ENCODE peak calls at places on chromosomes 4 and X, in eight cellular contexts. P is D341Med; X is iris pigment epithelial cell; N is astrocyte of the spinal cord; T is activated gamma-delta T cell treated with anti-CD3 and anti-CD28 coated beads, Interleukin-2, amount 50 U/mL, for 16 hours; Z is stimulated activated CD4-positive, alpha-beta T cell treated with anti-CD3 and anti-CD28 coated beads, Interleukin-2, amount 100 ng/mL, for 4 hours; L is neural crest cell; W is GM20000. J is an unnamed sample.

GRCh38 chr4:37648084-37648817 is 37.9 kb downstream of the RELL1 start:
- DNase-seq in Z (no peak), X (peak), N (peak), T (no peak), L (no peak), P (no peak), W (no peak), J (peak)

GRCh38 chr4:189497996-189498395 is 442.7 kb upstream of the FRG1 start:
- DNase-seq in P (no peak), X (no peak), W (no peak), Z (no peak), N (no peak), T (no peak), L (no peak), J (no peak)

GRCh38 chr4:87622303-87622702 is 14.0 kb downstream of the DSPP start:
- DNase-seq in T (no peak), W (no peak), X (no peak), N (no peak), L (no peak), P (no peak), Z (no peak), J (no peak)

GRCh38 chrX:30613736-30614135 is 36.2 kb upstream of the TASL start:
- DNase-seq in X (no peak), T (no peak), Z (no peak), P (no peak), L (no peak), N (no peak), W (no peak), J (no peak)

GRCh38 chr4:39834269-39834668 is 136.3 kb downstream of the UBE2K start:
- DNase-seq in T (no peak), X (no peak), W (no peak), Z (no peak), L (no peak), P (no peak), N (no peak), J (no peak)

GRCh38 chrX:38614485-38614884 is 53.1 kb downstream of the TSPAN7 start:
- DNase-seq in Z (no peak), L (no peak), P (no peak), T (no peak), X (no peak), N (no peak), W (no peak), J (no peak)

GRCh38 chr4:142607976-142608375 is 238.1 kb downstream of the INPP4B start:
- DNase-seq in Z (no peak), X (no peak), W (no peak), L (no peak), P (no peak), N (no peak), T (no peak), J (no peak)

GRCh38 chrX:38654302-38654701 is 93.0 kb downstream of the TSPAN7 start:
- DNase-seq in X (peak), N (peak), T (no peak), Z (no peak), W (no peak), P (peak), L (no peak), J (no peak)

GRCh38 chr4:102263024-102263787 is 82.1 kb downstream of the SLC39A8 start:
- DNase-seq in T (no peak), Z (no peak), X (peak), P (peak), W (peak), L (no peak), N (peak), J (no peak)